ENCODE peak calls at places on chromosomes 4 and X, in eight cellular contexts. One of them, this sample, is unnamed.

GRCh38 chr4:6687947-6688878 is 5.5 kb upstream of the S100P start:
- DNase-seq in GM12878: no peak
- DNase-seq in cardiac muscle cell: no peak
- DNase-seq in tibial nerve: no peak
- DNase-seq in foreskin keratinocyte: no peak
- DNase-seq in heart left ventricle: no peak
- DNase-seq in fibroblast of mammary gland: no peak
- DNase-seq in progenitor cell of endocrine pancreas: no peak
- DNase-seq in this sample: no peak

GRCh38 chrX:82775426-82775825 is 732.7 kb upstream of the POU3F4 start:
- DNase-seq in GM12878: no peak
- DNase-seq in cardiac muscle cell: no peak
- DNase-seq in tibial nerve: no peak
- DNase-seq in foreskin keratinocyte: no peak
- DNase-seq in heart left ventricle: no peak
- DNase-seq in fibroblast of mammary gland: no peak
- DNase-seq in progenitor cell of endocrine pancreas: no peak
- DNase-seq in this sample: no peak

GRCh38 chr4:169975131-169975836 is 50.9 kb downstream of the MFAP3L start:
- DNase-seq in GM12878: no peak
- DNase-seq in cardiac muscle cell: no peak
- DNase-seq in tibial nerve: no peak
- DNase-seq in foreskin keratinocyte: no peak
- DNase-seq in heart left ventricle: no peak
- DNase-seq in fibroblast of mammary gland: no peak
- DNase-seq in progenitor cell of endocrine pancreas: no peak
- DNase-seq in this sample: no peak

GRCh38 chr4:169971456-169972015 is 54.7 kb downstream of the MFAP3L start:
- DNase-seq in GM12878: no peak
- DNase-seq in cardiac muscle cell: no peak
- DNase-seq in tibial nerve: no peak
- DNase-seq in foreskin keratinocyte: no peak
- DNase-seq in heart left ventricle: no peak
- DNase-seq in fibroblast of mammary gland: peak; percentile 20
- DNase-seq in progenitor cell of endocrine pancreas: no peak
- DNase-seq in this sample: no peak

GRCh38 chrX:151745651-151746050 is 11.1 kb downstream of the CNGA2 start:
- DNase-seq in GM12878: no peak
- DNase-seq in cardiac muscle cell: no peak
- DNase-seq in tibial nerve: no peak
- DNase-seq in foreskin keratinocyte: no peak
- DNase-seq in heart left ventricle: no peak
- DNase-seq in fibroblast of mammary gland: no peak
- DNase-seq in progenitor cell of endocrine pancreas: no peak
- DNase-seq in this sample: no peak

GRCh38 chr4:16123356-16124084 is 39.7 kb upstream of the PROM1 start:
- DNase-seq in GM12878: no peak
- DNase-seq in cardiac muscle cell: no peak
- DNase-seq in tibial nerve: no peak
- DNase-seq in foreskin keratinocyte: no peak
- DNase-seq in heart left ventricle: no peak
- DNase-seq in fibroblast of mammary gland: no peak
- DNase-seq in progenitor cell of endocrine pancreas: no peak
- DNase-seq in this sample: no peak

GRCh38 chr4:120544838-120545237 is 377.7 kb downstream of the PRDM5 start:
- DNase-seq in GM12878: no peak
- DNase-seq in cardiac muscle cell: no peak
- DNase-seq in tibial nerve: no peak
- DNase-seq in foreskin keratinocyte: no peak
- DNase-seq in heart left ventricle: no peak
- DNase-seq in fibroblast of mammary gland: peak; percentile 1
- DNase-seq in progenitor cell of endocrine pancreas: no peak
- DNase-seq in this sample: no peak

GRCh38 chrX:103585421-103586313 is at the start of gene TCEAL4:
- DNase-seq in GM12878: no peak
- DNase-seq in cardiac muscle cell: peak; percentile 63
- DNase-seq in tibial nerve: peak; percentile 45
- DNase-seq in foreskin keratinocyte: no peak
- DNase-seq in heart left ventricle: peak; percentile 68
- DNase-seq in fibroblast of mammary gland: peak; percentile 16
- DNase-seq in progenitor cell of endocrine pancreas: peak; percentile 36
- DNase-seq in this sample: peak; percentile 83

DNA sequence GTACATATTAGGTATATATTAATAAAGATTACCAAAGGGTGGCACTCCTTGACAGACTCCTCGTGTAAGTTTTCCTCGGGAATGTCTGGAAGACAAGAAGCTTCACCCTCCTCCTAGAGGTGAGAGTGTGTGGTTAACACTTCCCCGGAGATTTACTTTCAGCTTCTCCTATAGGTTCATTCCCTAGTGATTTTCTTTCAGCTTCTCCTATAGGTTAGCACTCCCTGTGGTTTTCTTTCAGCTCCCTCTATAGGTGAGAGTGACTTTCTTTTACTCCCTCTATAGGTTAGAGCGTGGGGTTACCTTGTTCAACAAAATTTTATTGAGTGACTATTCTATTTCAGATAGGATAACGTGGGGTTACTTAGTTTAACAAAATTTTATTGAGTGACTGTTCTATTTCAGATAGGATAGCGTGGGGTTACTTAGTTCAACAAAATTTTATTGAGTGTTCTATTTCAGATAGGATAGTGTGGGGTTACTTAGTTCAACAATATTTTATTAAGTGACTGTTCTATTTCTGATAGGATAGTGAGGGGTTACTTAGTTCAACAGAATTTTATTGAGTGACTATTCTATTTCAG is 106.0 kb upstream of the PLAC1 start:
- DNase-seq in GM12878: no peak
- DNase-seq in cardiac muscle cell: peak; percentile 25
- DNase-seq in tibial nerve: no peak
- DNase-seq in foreskin keratinocyte: peak; percentile 59
- DNase-seq in heart left ventricle: no peak
- DNase-seq in fibroblast of mammary gland: peak; percentile 46
- DNase-seq in progenitor cell of endocrine pancreas: no peak
- DNase-seq in this sample: no peak
- TF ChIP-seq CTCF in GM12878: peak; percentile 27
- TF ChIP-seq CTCF in cardiac muscle cell: peak; percentile 18
- TF ChIP-seq CTCF in tibial nerve: no peak
- TF ChIP-seq CTCF in foreskin keratinocyte: peak; percentile 73
- TF ChIP-seq CTCF in heart left ventricle: no peak
- TF ChIP-seq CTCF in fibroblast of mammary gland: peak; percentile 36
- TF ChIP-seq CTCF in progenitor cell of endocrine pancreas: no peak
- TF ChIP-seq CTCF in this sample: peak; percentile 12

DNA sequence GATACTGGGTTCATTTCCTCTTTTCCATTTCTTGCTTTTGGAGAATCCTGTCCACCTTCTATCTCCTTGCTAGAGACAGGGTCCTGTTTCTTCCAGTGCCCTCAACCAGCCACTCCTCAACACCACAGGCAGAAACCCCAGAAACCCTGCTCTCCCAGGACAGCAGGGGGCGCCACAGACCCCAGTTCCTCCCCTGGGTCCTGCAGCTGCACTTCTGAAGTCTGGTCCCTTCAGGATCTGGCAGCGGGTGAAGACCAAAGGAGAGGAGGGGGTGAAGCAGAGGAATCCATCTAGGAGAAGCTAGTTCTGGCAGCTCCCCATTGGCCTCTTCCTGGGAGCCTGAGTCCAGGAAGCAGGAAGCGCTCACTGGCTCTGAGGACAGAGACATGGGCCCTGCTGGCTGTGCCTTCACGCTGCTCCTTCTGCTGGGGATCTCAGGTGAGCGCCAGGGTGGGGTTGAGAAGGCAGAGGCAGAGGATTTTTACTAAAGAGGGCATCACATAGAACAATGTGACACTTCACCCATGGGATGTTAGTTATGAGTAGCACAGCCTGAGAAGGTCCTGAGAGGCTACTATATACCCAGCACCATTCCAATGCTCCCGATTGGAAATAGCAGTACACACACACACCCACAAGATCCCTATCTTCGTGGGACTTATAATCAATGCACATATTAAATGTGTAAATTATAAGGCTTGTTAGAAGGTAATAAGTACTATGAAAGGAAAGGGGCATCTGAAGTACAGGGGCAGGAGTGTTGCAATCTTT is at the start of gene PRSS48:
- DNase-seq in GM12878: no peak
- DNase-seq in cardiac muscle cell: peak; percentile 72
- DNase-seq in tibial nerve: no peak
- DNase-seq in foreskin keratinocyte: peak; percentile 39
- DNase-seq in heart left ventricle: peak; percentile 54
- DNase-seq in fibroblast of mammary gland: peak; percentile 54
- DNase-seq in progenitor cell of endocrine pancreas: peak; percentile 40
- DNase-seq in this sample: peak; percentile 77
- TF ChIP-seq CTCF in GM12878: peak; percentile 72
- TF ChIP-seq CTCF in cardiac muscle cell: peak; percentile 91
- TF ChIP-seq CTCF in tibial nerve: peak; percentile 52
- TF ChIP-seq CTCF in foreskin keratinocyte: peak; percentile 85
- TF ChIP-seq CTCF in heart left ventricle: peak; percentile 65
- TF ChIP-seq CTCF in fibroblast of mammary gland: peak; percentile 85
- TF ChIP-seq CTCF in progenitor cell of endocrine pancreas: peak; percentile 84
- TF ChIP-seq CTCF in this sample: peak; percentile 85

DNA sequence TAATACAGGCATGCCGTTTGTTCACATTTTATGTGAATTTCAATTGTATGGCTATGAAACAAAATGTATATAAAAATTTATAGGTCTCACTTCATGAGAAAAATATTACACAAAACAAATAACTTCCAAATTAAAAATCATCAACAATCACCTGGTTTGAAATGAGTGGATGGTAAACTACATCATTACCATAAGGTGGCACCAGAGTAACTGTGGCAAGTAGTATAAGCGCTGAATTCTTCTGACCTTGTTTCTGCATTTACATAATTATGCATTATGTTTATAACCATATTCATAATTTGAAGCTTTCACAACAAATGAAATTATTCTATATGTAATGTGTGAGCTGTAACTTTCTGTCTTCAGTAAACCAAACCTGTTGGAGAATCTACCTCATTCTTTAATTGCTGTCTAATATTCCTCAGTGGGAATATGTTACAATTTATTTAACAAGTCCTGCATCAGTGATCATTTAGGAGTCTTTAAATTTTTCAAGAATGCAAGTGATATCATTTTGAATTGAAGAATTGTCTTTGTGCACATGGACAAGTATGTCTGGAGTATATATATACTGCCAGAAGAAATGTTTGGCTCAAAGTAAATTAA is 55.2 kb downstream of the MMRN1 start:
- DNase-seq in GM12878: no peak
- DNase-seq in cardiac muscle cell: no peak
- DNase-seq in tibial nerve: no peak
- DNase-seq in foreskin keratinocyte: no peak
- DNase-seq in heart left ventricle: no peak
- DNase-seq in fibroblast of mammary gland: peak; percentile 1
- DNase-seq in progenitor cell of endocrine pancreas: no peak
- DNase-seq in this sample: no peak
- TF ChIP-seq CTCF in GM12878: peak; percentile 32
- TF ChIP-seq CTCF in cardiac muscle cell: peak; percentile 9
- TF ChIP-seq CTCF in tibial nerve: no peak
- TF ChIP-seq CTCF in foreskin keratinocyte: peak; percentile 69
- TF ChIP-seq CTCF in heart left ventricle: no peak
- TF ChIP-seq CTCF in fibroblast of mammary gland: peak; percentile 20
- TF ChIP-seq CTCF in progenitor cell of endocrine pancreas: peak; percentile 44
- TF ChIP-seq CTCF in this sample: no peak

GRCh38 chr4:162131256-162131655 is 32.5 kb downstream of the FSTL5 start:
- DNase-seq in GM12878: no peak
- DNase-seq in cardiac muscle cell: no peak
- DNase-seq in tibial nerve: no peak
- DNase-seq in foreskin keratinocyte: no peak
- DNase-seq in heart left ventricle: no peak
- DNase-seq in fibroblast of mammary gland: no peak
- DNase-seq in progenitor cell of endocrine pancreas: no peak
- DNase-seq in this sample: no peak
- TF ChIP-seq CTCF in GM12878: no peak
- TF ChIP-seq CTCF in cardiac muscle cell: no peak
- TF ChIP-seq CTCF in tibial nerve: no peak
- TF ChIP-seq CTCF in foreskin keratinocyte: peak; percentile 38
- TF ChIP-seq CTCF in heart left ventricle: no peak
- TF ChIP-seq CTCF in fibroblast of mammary gland: no peak
- TF ChIP-seq CTCF in progenitor cell of endocrine pancreas: peak; percentile 42
- TF ChIP-seq CTCF in this sample: no peak

DNA sequence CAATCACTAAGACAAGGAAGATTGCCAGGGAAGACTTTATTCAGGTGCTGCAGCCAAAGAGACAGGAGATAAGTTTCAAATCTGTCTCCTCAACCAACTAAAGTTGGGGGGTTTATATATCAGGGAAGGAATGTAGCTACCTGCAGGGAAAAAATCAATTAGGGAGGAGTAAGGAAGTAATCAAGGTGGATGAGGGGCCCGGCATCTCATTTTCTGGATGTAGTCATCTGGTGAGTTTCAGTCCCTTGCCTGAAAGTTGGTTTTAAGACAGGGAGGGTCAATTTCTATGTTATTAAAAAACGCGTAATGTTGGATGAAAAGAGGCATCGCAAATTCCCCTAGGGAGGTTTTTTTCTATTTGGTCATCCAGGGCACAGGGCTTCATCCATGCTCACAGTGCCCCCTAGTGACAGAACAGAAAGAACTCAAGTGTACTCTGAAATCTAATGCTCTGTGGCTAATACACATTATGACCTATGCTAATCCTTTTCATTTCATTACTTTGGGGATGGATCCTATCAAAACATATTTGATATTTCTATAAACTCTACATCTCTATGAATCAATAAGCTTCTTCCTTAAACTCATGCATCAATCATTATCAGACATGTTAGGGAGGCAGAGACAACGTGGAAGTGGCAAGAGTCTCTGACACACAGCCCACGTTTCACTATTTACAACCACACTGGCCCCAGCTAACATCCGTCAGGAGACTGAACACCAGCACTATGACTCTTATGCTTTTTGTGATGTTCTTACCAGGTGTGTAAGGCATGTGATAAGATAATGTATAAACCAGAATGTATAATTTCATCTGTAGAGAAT is 1577.0 kb upstream of the TENM3 start:
- DNase-seq in GM12878: no peak
- DNase-seq in cardiac muscle cell: peak; percentile 62
- DNase-seq in tibial nerve: no peak
- DNase-seq in foreskin keratinocyte: peak; percentile 38
- DNase-seq in heart left ventricle: no peak
- DNase-seq in fibroblast of mammary gland: peak; percentile 68
- DNase-seq in progenitor cell of endocrine pancreas: peak; percentile 31
- DNase-seq in this sample: no peak
- TF ChIP-seq CTCF in GM12878: peak; percentile 68
- TF ChIP-seq CTCF in cardiac muscle cell: peak; percentile 60
- TF ChIP-seq CTCF in tibial nerve: peak; percentile 44
- TF ChIP-seq CTCF in foreskin keratinocyte: peak; percentile 70
- TF ChIP-seq CTCF in heart left ventricle: peak; percentile 32
- TF ChIP-seq CTCF in fibroblast of mammary gland: peak; percentile 71
- TF ChIP-seq CTCF in progenitor cell of endocrine pancreas: peak; percentile 82
- TF ChIP-seq CTCF in this sample: peak; percentile 75

This sample was measured in dorsolateral prefrontal cortex.